ENCODE peak calls at places on chromosomes 2 and 18, in nine cellular contexts. W is endothelial cell of umbilical vein, Q is HepG2, R is neural progenitor cell, A is H9, K is fibroblast of lung, B is Karpas-422, Z is mammary epithelial cell, M is hepatocyte. H is an unnamed sample. For H3K79me2, the result is how much of the 10 kb centered on the place peaks cover.

GRCh38 chr2:159904565-159905281 is 106.7 kb upstream of the CD302 start:
- DNase-seq in W (peak), Q (no peak), R (peak), A (peak), K (no peak), B (no peak), Z (no peak), M (peak), H (peak)

GRCh38 chr2:111896576-111896975 is 1.8 kb upstream of the MERTK start:
- DNase-seq in W (no peak), Q (no peak), R (no peak), A (no peak), K (no peak), B (no peak), Z (peak), M (no peak), H (no peak)

GRCh38 chr2:68218343-68218901 is 33.9 kb downstream of the PPP3R1 start:
- DNase-seq in W (no peak), Q (no peak), R (no peak), A (no peak), K (no peak), B (no peak), Z (no peak), M (no peak), H (no peak)

GRCh38 chr2:213086050-213086449 is 65.4 kb downstream of the IKZF2 start:
- DNase-seq in W (no peak), Q (no peak), R (no peak), A (no peak), K (no peak), B (no peak), Z (no peak), M (no peak), H (no peak)

GRCh38 chr2:36489296-36489695 is 108.7 kb downstream of the FEZ2 start:
- DNase-seq in W (peak), Q (no peak), R (no peak), A (no peak), K (peak), B (no peak), Z (peak), M (peak), H (peak)

GRCh38 chr2:8684885-8685696 is 3.2 kb downstream of the ID2 start:
- DNase-seq in W (no peak), Q (peak), R (peak), A (peak), K (peak), B (no peak), Z (peak), M (peak), H (no peak)

GRCh38 chr2:236242057-236242495 is 22.1 kb downstream of the ASB18 start:
- DNase-seq in W (no peak), Q (no peak), R (no peak), A (no peak), K (no peak), B (no peak), Z (no peak), M (no peak), H (no peak)

GRCh38 chr2:233349005-233349998 is 5.0 kb upstream of the DGKD start:
- DNase-seq in W (peak), Q (peak), R (no peak), A (no peak), K (peak), B (peak), Z (no peak), M (peak), H (no peak)

GRCh38 chr2:133676392-133677130 is 108.3 kb upstream of the NCKAP5 start:
- DNase-seq in W (no peak), Q (no peak), R (no peak), A (no peak), K (peak), B (no peak), Z (no peak), M (no peak), H (no peak)

GRCh38 chr2:227201806-227202205 is 37.4 kb downstream of the COL4A3 start:
- DNase-seq in W (no peak), Q (no peak), R (no peak), A (no peak), K (no peak), B (no peak), Z (no peak), M (no peak), H (no peak)

GRCh38 chr2:99088017-99088416 is 53.5 kb upstream of the C2orf15 start:
- DNase-seq in W (no peak), Q (no peak), R (no peak), A (no peak), K (no peak), B (no peak), Z (no peak), M (no peak), H (no peak)

GRCh38 chr2:135337066-135337465 is 194.0 kb downstream of the ZRANB3 start:
- DNase-seq in W (peak), Q (no peak), R (no peak), A (no peak), K (no peak), B (no peak), Z (peak), M (no peak), H (no peak)

GRCh38 chr2:133424876-133425275 is 143.4 kb downstream of the NCKAP5 start:
- DNase-seq in W (no peak), Q (no peak), R (no peak), A (no peak), K (no peak), B (peak), Z (peak), M (no peak), H (no peak)

GRCh38 chr2:152826880-152827279 is 108.5 kb downstream of the ARL6IP6 start:
- DNase-seq in W (peak), Q (no peak), R (no peak), A (no peak), K (no peak), B (no peak), Z (peak), M (no peak), H (no peak)

GRCh38 chr2:176161041-176161785 is 4.1 kb downstream of the HOXD3 start:
- DNase-seq in W (no peak), Q (no peak), R (no peak), A (no peak), K (no peak), B (no peak), Z (no peak), M (no peak), H (no peak)

GRCh38 chr2:176158855-176159677 is 2.0 kb downstream of the HOXD3 start:
- DNase-seq in W (no peak), Q (no peak), R (peak), A (no peak), K (no peak), B (no peak), Z (no peak), M (no peak), H (no peak)

GRCh38 chr2:176160251-176161040 is 3.3 kb downstream of the HOXD3 start:
- DNase-seq in W (no peak), Q (no peak), R (no peak), A (no peak), K (no peak), B (no peak), Z (no peak), M (no peak), H (no peak)

GRCh38 chr2:176158306-176158643 is 1.2 kb downstream of the HOXD3 start:
- DNase-seq in W (no peak), Q (no peak), R (no peak), A (no peak), K (no peak), B (no peak), Z (no peak), M (no peak), H (no peak)

GRCh38 chr2:176159678-176160250 is 2.7 kb downstream of the HOXD3 start:
- DNase-seq in W (no peak), Q (no peak), R (peak), A (no peak), K (no peak), B (no peak), Z (no peak), M (no peak), H (no peak)
- H3K4me2 ChIP-seq in W (no peak), Q (peak), R (no peak), A (peak), K (no peak), B (no peak), Z (peak), M (peak), H (no peak)

DNA sequence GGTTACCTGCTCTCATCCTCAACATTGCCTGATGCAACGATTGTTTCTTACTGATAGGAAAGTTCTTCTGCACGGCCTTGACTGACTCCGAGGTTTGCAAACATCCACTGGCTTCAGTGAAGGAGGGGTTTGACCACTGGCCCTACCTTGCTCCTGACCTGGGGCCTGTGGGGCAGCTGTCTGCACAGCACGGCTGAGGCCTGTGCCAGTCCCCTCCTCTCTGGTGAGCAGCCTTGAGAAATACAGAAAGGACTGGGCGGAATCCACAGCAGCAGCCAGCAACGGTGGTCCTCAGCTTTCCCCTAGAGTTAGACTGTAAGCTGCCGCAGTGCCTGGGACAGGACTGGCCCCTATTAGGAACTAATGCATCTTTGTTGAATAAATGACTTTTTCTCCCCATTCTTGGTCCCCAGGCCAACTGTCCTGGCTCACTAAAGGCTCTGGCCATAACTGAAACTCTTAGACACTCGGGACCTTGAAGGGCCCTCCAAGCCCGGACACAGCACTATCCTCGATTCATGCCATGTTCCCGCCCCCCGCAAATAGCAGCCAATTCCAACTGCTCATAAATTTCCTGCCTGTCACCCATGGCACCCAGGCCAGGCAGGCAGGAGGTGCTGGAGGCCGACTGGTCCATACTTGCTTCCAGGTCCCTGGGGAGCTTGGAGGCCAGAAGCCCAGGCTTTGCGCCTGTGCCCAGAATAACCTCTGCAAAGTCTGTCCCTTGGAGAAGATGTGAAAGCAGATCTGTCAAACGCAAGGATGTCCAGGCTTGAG is 26.7 kb downstream of the ATOH8 start:
- DNase-seq in W (no peak), Q (no peak), R (no peak), A (no peak), K (no peak), B (no peak), Z (no peak), M (no peak), H (no peak)
- H3K79me2 ChIP-seq in W (under half), Q (under half), R (under half), A (under half), K (under half), B (under half), Z (under half), M (under half), H (under half)

DNA sequence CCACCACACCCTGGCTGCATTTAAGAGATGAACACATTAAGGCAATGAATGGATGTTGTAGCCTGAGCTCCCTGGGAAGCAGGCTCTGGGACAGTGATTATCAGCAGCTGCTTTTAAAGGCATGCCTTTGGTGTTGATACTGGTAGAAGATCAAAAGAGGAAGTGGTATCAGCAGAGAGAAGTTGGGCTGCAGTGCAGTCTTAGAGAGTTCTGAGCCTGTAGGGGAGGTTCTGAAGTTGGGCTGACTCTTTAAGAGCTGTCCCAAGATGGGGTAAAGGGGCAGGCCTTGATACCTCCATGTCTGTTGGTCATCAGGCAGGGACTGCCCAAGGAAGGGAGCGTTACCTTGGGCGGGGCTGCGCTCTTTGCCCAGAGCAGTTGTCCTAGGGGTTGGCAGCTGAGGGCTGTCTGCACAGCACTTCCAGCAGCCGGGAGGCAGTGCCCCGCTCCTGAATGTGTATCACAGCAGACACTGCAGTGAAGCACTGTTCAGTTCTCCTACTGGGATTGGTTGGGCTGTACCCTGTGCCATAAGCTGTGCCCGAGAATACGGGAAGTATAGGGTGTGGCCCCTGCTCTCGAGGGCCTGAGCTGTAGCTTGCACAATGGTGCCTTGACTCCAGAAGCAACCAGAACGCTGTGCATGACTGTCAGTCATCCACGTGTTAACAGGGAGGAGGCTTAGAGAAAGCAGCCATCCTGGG is 177.0 kb downstream of the CTIF start:
- DNase-seq in W (no peak), Q (no peak), R (no peak), A (no peak), K (no peak), B (peak), Z (no peak), M (no peak), H (no peak)
- H2AFZ ChIP-seq in W (no peak), Q (no peak), R (no peak), A (no peak), K (no peak), B (no peak), Z (no peak), M (no peak), H (no peak)

GRCh38 chr18:77056399-77057015 is 76.1 kb downstream of the MBP start:
- DNase-seq in W (no peak), Q (peak), R (peak), A (no peak), K (no peak), B (peak), Z (no peak), M (peak), H (peak)
- H3K4me2 ChIP-seq in W (no peak), Q (peak), R (peak), A (no peak), K (no peak), B (peak), Z (no peak), M (peak), H (peak)

DNA sequence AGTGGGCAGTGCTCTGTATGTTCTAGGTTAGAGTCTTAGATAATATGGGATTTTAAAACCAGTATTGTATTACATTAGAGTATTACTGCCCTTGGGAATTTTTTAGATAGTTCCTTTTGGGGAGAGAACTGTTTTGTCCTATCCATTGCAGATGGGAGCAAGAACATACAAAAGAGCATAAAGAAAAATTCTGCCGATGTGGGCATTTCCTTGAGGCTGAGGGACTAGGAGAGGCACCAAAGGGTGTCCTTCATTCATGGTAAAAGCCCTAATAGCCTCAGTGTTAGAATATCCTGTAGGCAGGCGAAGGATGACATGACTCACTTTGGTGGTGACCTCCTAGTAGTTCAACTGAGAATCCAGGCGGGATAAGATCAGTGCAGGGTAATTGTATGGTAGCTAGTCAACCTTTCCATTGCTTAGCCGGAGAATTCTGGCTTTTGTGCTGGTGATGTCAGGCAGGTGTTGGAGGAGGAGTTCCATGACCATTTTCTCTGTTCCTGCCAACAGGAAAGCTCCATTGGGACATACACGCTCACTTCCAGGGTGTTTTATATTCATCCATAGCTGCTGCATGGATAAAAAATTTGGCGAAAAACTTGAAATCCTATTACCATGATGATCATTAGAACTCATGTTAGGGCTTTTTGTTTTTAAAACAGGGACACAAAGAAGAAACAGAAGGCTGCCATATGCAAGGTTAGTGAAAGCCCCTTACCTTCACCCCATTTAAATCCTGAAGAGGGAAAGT is 28.1 kb downstream of the EPAS1 start:
- DNase-seq in W (peak), Q (no peak), R (no peak), A (no peak), K (no peak), B (no peak), Z (peak), M (no peak), H (peak)
- H3K79me2 ChIP-seq in W (half or more), Q (half or more), R (under half), A (under half), K (half or more), B (under half), Z (half or more), M (half or more), H (half or more)

DNA sequence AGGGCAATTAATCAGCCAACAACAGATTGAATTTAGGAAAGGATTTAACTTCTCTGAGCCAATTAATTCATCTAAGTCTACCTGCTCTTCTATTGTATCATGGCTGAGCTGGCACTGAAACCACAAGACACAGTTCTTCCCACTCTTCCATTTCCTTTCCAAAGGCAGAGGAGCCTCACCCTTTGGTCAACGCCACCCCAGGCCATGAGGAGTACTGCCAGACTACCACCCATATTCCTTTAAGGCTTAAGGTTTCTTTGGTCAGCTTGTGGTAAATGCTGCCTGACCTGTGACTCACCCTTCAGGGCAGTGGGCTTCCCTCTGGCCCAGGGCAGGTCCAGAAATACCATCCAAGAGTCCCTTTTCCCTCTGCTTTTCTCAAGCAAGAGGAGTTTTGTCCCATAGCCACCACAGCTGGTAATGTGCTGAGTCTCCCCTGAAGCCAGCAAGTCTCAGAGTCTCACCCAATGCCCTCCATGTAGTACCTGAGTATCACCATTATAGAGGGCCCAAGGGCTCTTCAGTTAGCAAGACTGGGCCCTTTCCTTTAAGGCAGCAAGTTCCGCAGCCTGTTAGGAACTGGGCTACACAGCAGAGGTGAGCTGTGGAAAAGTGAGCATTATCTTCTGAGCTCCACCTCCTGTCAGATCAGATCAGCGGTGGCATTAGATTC is 900.5 kb upstream of the CRIM1 start:
- DNase-seq in W (peak), Q (no peak), R (no peak), A (peak), K (no peak), B (no peak), Z (peak), M (no peak), H (peak)
- H2AFZ ChIP-seq in W (no peak), Q (no peak), R (no peak), A (no peak), K (no peak), B (no peak), Z (peak), M (no peak), H (no peak)

H was measured in PC-9.